ENCODE peak calls at places on chromosome 6, in ten cellular contexts. T is GM20000, V is left lobe of liver, G is right atrium auricular region, O is AG08395, N is HCEC 1CT, C is HL-60, A is GM03348, E is fibroblast of mammary gland, U is activated B cell treated with CpG ODN at 0.5 μM for 24 hours. Y is an unnamed sample.
A peak's percentile ranks its signal among the peaks of the same experiment; 100 is the strongest.

GRCh38 chr6:110181131-110182027 is 1.2 kb downstream of the CDC40 start:
- DNase-seq in T (peak; percentile 22), C (peak; percentile 36), V (no peak), N (peak; percentile 41), A (no peak), O (no peak), E (no peak), U (no peak), G (no peak), Y (no peak)

GRCh38 chr6:8481727-8482126 is 46.4 kb upstream of the SLC35B3 start:
- DNase-seq in A (peak; percentile 20), E (peak; percentile 18), U (no peak), C (no peak), T (peak; percentile 20), G (no peak), N (no peak), V (no peak), O (no peak), Y (no peak)

GRCh38 chr6:119895626-119896025 is 546.1 kb upstream of the MAN1A1 start:
- DNase-seq in V (no peak), C (no peak), E (no peak), N (no peak), O (no peak), A (no peak), T (no peak), G (no peak), U (no peak), Y (no peak)

GRCh38 chr6:47787620-47788497 is 6.0 kb downstream of the OPN5 start:
- DNase-seq in T (peak; percentile 56), N (peak; percentile 64), V (peak; percentile 60), U (peak; percentile 22), C (peak; percentile 33), E (peak; percentile 79), G (no peak), A (peak; percentile 64), O (peak; percentile 54), Y (peak; percentile 28)

GRCh38 chr6:55175778-55176084 is 1.4 kb downstream of the HCRTR2 start:
- DNase-seq in T (no peak), U (no peak), E (no peak), C (no peak), O (no peak), G (no peak), V (no peak), A (no peak), N (no peak), Y (no peak)

GRCh38 chr6:18507561-18507960 is 120.4 kb downstream of the RNF144B start:
- DNase-seq in T (no peak), C (no peak), A (peak; percentile 52), V (no peak), U (no peak), O (peak; percentile 39), E (peak; percentile 61), G (no peak), N (no peak), Y (no peak)

GRCh38 chr6:84522135-84522535 is 242.3 kb downstream of the TBX18 start:
- DNase-seq in N (peak; percentile 95), C (no peak), E (peak; percentile 98), A (peak; percentile 62), V (no peak), T (no peak), U (no peak), O (peak; percentile 84), G (no peak), Y (no peak)

GRCh38 chr6:91710356-91710755 is 1123.5 kb upstream of the MAP3K7 start:
- DNase-seq in O (no peak), N (no peak), A (no peak), G (no peak), E (no peak), T (no peak), U (no peak), C (no peak), V (no peak), Y (peak; percentile 20)

GRCh38 chr6:169074551-169074950 is 179.1 kb downstream of the THBS2 start:
- DNase-seq in T (no peak), G (no peak), N (peak; percentile 29), C (no peak), O (no peak), E (peak; percentile 53), A (no peak), U (no peak), V (no peak), Y (no peak)

GRCh38 chr6:147299035-147299434 is 94.8 kb downstream of the STXBP5 start:
- DNase-seq in A (no peak), V (no peak), E (no peak), N (no peak), T (no peak), G (no peak), U (no peak), O (no peak), C (no peak), Y (no peak)

GRCh38 chr6:138115877-138116660 is 8.8 kb upstream of the PERP start:
- DNase-seq in E (peak; percentile 71), C (peak; percentile 56), N (peak; percentile 57), O (peak; percentile 77), V (peak; percentile 51), G (peak; percentile 68), T (peak; percentile 68), A (peak; percentile 75), U (no peak), Y (peak; percentile 79)

GRCh38 chr6:32529697-32530429 is at the start of gene HLA-DRB5:
- DNase-seq in A (no peak), U (peak; percentile 20), E (peak; percentile 2), T (peak; percentile 30), V (no peak), O (no peak), G (no peak), N (no peak), C (no peak), Y (peak; percentile 37)

GRCh38 chr6:26286168-26286854 is 78.7 kb upstream of the BTN3A2 start:
- DNase-seq in N (peak; percentile 54), V (peak; percentile 78), T (peak; percentile 22), U (peak; percentile 55), E (peak; percentile 68), G (peak; percentile 83), A (peak; percentile 43), O (peak; percentile 60), C (peak; percentile 55), Y (peak; percentile 84)

GRCh38 chr6:4344317-4344899 is 209.0 kb upstream of the ECI2 start:
- DNase-seq in U (no peak), C (peak; percentile 70), N (no peak), G (no peak), O (peak; percentile 27), T (no peak), E (no peak), A (no peak), V (no peak), Y (no peak)

GRCh38 chr6:156279306-156279969 is 497.7 kb upstream of the ARID1B start:
- DNase-seq in O (no peak), G (no peak), E (no peak), U (no peak), V (no peak), N (no peak), A (no peak), T (peak; percentile 17), C (no peak), Y (no peak)

GRCh38 chr6:17393335-17394191 is at the start of gene CAP2:
- DNase-seq in G (peak; percentile 67), A (peak; percentile 88), O (peak; percentile 71), V (peak; percentile 65), E (no peak), T (no peak), U (no peak), N (peak; percentile 26), C (no peak), Y (peak; percentile 31)

GRCh38 chr6:163513570-163514166 is 99.2 kb downstream of the QKI start:
- DNase-seq in A (no peak), C (no peak), V (peak; percentile 58), U (no peak), N (no peak), O (no peak), G (no peak), T (no peak), E (no peak), Y (no peak)

GRCh38 chr6:35601331-35602132 is 87.2 kb downstream of the FKBP5 start:
- DNase-seq in A (peak; percentile 61), N (peak; percentile 93), E (peak; percentile 98), T (no peak), U (no peak), G (peak; percentile 84), V (no peak), C (peak; percentile 92), O (peak; percentile 65), Y (peak; percentile 75)

GRCh38 chr6:57180596-57180995 is 8.5 kb downstream of the BAG2 start:
- DNase-seq in E (no peak), T (no peak), O (no peak), N (no peak), G (no peak), V (no peak), U (no peak), A (no peak), C (no peak), Y (no peak)

GRCh38 chr6:149065658-149066556 is 251.6 kb upstream of the TAB2 start:
- DNase-seq in O (no peak), V (no peak), G (no peak), A (no peak), N (no peak), C (peak; percentile 66), T (peak; percentile 79), E (no peak), U (no peak), Y (peak; percentile 70)

GRCh38 chr6:120378582-120379220 is 955.6 kb downstream of the TBC1D32 start:
- DNase-seq in C (peak; percentile 5), O (peak; percentile 12), N (peak; percentile 17), E (peak; percentile 69), T (peak; percentile 20), U (no peak), V (no peak), A (peak; percentile 4), G (no peak), Y (no peak)

GRCh38 chr6:139586273-139586672 is 211.8 kb upstream of the CITED2 start:
- DNase-seq in O (no peak), T (no peak), G (no peak), E (no peak), V (no peak), A (no peak), N (no peak), U (no peak), C (no peak), Y (no peak)

GRCh38 chr6:126060400-126060799 is 74.1 kb downstream of the TRMT11 start:
- DNase-seq in U (no peak), A (no peak), N (no peak), O (no peak), E (no peak), G (no peak), V (no peak), T (no peak), C (no peak), Y (no peak)

GRCh38 chr6:39956951-39957350 is 22.7 kb upstream of the MOCS1 start:
- DNase-seq in O (no peak), E (no peak), V (no peak), G (no peak), A (peak; percentile 12), C (no peak), N (no peak), U (no peak), T (no peak), Y (no peak)

GRCh38 chr6:32255212-32256153 is 31.6 kb upstream of the NOTCH4 start:
- DNase-seq in V (no peak), T (peak; percentile 61), C (peak; percentile 45), O (peak; percentile 94), G (peak; percentile 82), A (peak; percentile 93), E (peak; percentile 93), U (peak; percentile 54), N (peak; percentile 94), Y (peak; percentile 42)

GRCh38 chr6:30361661-30362060 is 16.7 kb downstream of the RPP21 start:
- DNase-seq in V (no peak), T (no peak), E (no peak), A (no peak), N (no peak), O (no peak), C (no peak), U (no peak), G (no peak), Y (no peak)

GRCh38 chr6:164276211-164276610 is 861.7 kb downstream of the QKI start:
- DNase-seq in T (no peak), O (no peak), A (no peak), N (no peak), C (no peak), G (no peak), U (no peak), E (no peak), V (no peak), Y (no peak)

GRCh38 chr6:3324262-3324942 is 65.7 kb downstream of the PSMG4 start:
- DNase-seq in G (no peak), U (no peak), E (peak; percentile 95), N (no peak), A (peak; percentile 84), V (no peak), C (no peak), O (peak; percentile 76), T (peak; percentile 65), Y (peak; percentile 88)

Y was measured in globus pallidus.